ENCODE peak calls at places on chromosomes 13 and 19, in ten cellular contexts. F, I, T, K, C, W, H, A, Q and G are unnamed samples.

GRCh38 chr19:13978306-13978705 is 26.0 kb downstream of the DCAF15 start:
- DNase-seq in F (peak), I (peak), T (no peak), K (no peak), C (peak), W (peak), H (no peak), A (peak), Q (no peak), G (peak)

GRCh38 chr19:11361037-11361770 is 6.0 kb downstream of the PLPPR2 start:
- DNase-seq in F (no peak), I (peak), T (no peak), K (no peak), C (no peak), W (peak), H (no peak), A (peak), Q (no peak), G (no peak)

GRCh38 chr19:13095393-13095784 is 7.3 kb downstream of the LYL1 start:
- DNase-seq in F (no peak), I (no peak), T (no peak), K (no peak), C (no peak), W (no peak), H (no peak), A (peak), Q (no peak), G (no peak)

GRCh38 chr19:13987101-13987890 is 18.8 kb downstream of the RFX1 start:
- DNase-seq in F (no peak), I (peak), T (no peak), K (no peak), C (no peak), W (no peak), H (no peak), A (no peak), Q (no peak), G (no peak)

GRCh38 chr19:29001922-29002247 is 211.1 kb downstream of the UQCRFS1 start:
- DNase-seq in F (no peak), I (no peak), T (no peak), K (no peak), C (no peak), W (no peak), H (no peak), A (no peak), Q (no peak), G (no peak)

GRCh38 chr13:50527612-50528509 is 315.6 kb downstream of the DLEU7 start:
- DNase-seq in F (no peak), I (no peak), T (no peak), K (no peak), C (no peak), W (no peak), H (no peak), A (no peak), Q (no peak), G (no peak)

GRCh38 chr13:114058051-114058867 is 74.2 kb downstream of the RASA3 start:
- DNase-seq in F (no peak), I (no peak), T (no peak), K (no peak), C (no peak), W (no peak), H (no peak), A (no peak), Q (no peak), G (no peak)

GRCh38 chr19:46475976-46476375 is 4.6 kb upstream of the PNMA8A start:
- DNase-seq in F (no peak), I (no peak), T (no peak), K (no peak), C (no peak), W (no peak), H (no peak), A (no peak), Q (no peak), G (no peak)

GRCh38 chr19:31627824-31628223 is 278.6 kb upstream of the TSHZ3 start:
- DNase-seq in F (no peak), I (no peak), T (no peak), K (no peak), C (no peak), W (no peak), H (no peak), A (no peak), Q (no peak), G (no peak)

GRCh38 chr19:16920816-16921529 is 32.2 kb downstream of the F2RL3 start:
- DNase-seq in F (no peak), I (peak), T (no peak), K (no peak), C (peak), W (no peak), H (no peak), A (peak), Q (no peak), G (peak)

GRCh38 chr19:38989066-38989605 is 13.6 kb upstream of the FBXO17 start:
- DNase-seq in F (no peak), I (no peak), T (peak), K (no peak), C (peak), W (peak), H (no peak), A (peak), Q (no peak), G (no peak)

GRCh38 chr19:58196911-58197616 is 14.2 kb downstream of the ZNF274 start:
- DNase-seq in F (no peak), I (no peak), T (no peak), K (no peak), C (no peak), W (no peak), H (no peak), A (peak), Q (no peak), G (peak)

GRCh38 chr19:42514449-42514848 is 13.8 kb downstream of the CEACAM1 start:
- DNase-seq in F (no peak), I (no peak), T (no peak), K (no peak), C (no peak), W (no peak), H (no peak), A (no peak), Q (no peak), G (no peak)

GRCh38 chr13:76860706-76861105 is 25.5 kb downstream of the KCTD12 start:
- DNase-seq in F (no peak), I (no peak), T (no peak), K (no peak), C (no peak), W (no peak), H (no peak), A (no peak), Q (no peak), G (no peak)

GRCh38 chr13:30319130-30319529 is 11.8 kb upstream of the KATNAL1 start:
- DNase-seq in F (no peak), I (no peak), T (no peak), K (no peak), C (no peak), W (no peak), H (no peak), A (no peak), Q (no peak), G (no peak)

GRCh38 chr13:78881054-78881453 is 222.1 kb upstream of the OBI1 start:
- DNase-seq in F (no peak), I (no peak), T (no peak), K (no peak), C (no peak), W (no peak), H (no peak), A (peak), Q (no peak), G (no peak)

GRCh38 chr13:84574851-84575250 is 692.6 kb upstream of the SLITRK1 start:
- DNase-seq in F (no peak), I (no peak), T (no peak), K (no peak), C (no peak), W (no peak), H (no peak), A (no peak), Q (no peak), G (peak)

GRCh38 chr19:16394681-16395375 is 70.2 kb downstream of the KLF2 start:
- DNase-seq in F (no peak), I (no peak), T (no peak), K (no peak), C (peak), W (peak), H (no peak), A (no peak), Q (no peak), G (no peak)

GRCh38 chr13:60402022-60402421 is 5.0 kb downstream of the TDRD3 start:
- DNase-seq in F (no peak), I (no peak), T (no peak), K (no peak), C (no peak), W (no peak), H (no peak), A (peak), Q (no peak), G (no peak)

GRCh38 chr19:40594251-40594650 is 6.9 kb upstream of the LTBP4 start:
- DNase-seq in F (no peak), I (peak), T (no peak), K (no peak), C (peak), W (no peak), H (no peak), A (peak), Q (no peak), G (no peak)